ENCODE peak calls at places on chromosomes 12 and 14, in seven cellular contexts. W is HCT116, N is ovary, I is left ventricle myocardium inferior, T is tibial artery, P is WERI-Rb-1, Y is stomach. A is an unnamed sample. For H3K9me3, the result is how much of the 10 kb centered on the place peaks cover.

GRCh38 chr12:113589437-113589836 is 117.8 kb upstream of the LHX5 start:
- DNase-seq in W (no peak), N (no peak), I (no peak), T (no peak), P (no peak), Y (no peak), A (no peak)

GRCh38 chr12:52494518-52494917 is 1.5 kb upstream of the KRT6A start:
- DNase-seq in W (no peak), N (no peak), I (peak), T (peak), P (no peak), Y (no peak), A (no peak)

GRCh38 chr12:38417101-38417500 is 100.5 kb downstream of the ALG10B start:
- DNase-seq in W (no peak), N (no peak), I (no peak), T (no peak), P (no peak), Y (no peak), A (no peak)

GRCh38 chr12:119365451-119365850 is 30.9 kb downstream of the CCDC60 start:
- DNase-seq in W (no peak), N (no peak), I (no peak), T (no peak), P (no peak), Y (no peak), A (no peak)

GRCh38 chr14:77549451-77549850 is 50.8 kb upstream of the ISM2 start:
- DNase-seq in W (no peak), N (no peak), I (no peak), T (no peak), P (no peak), Y (no peak), A (no peak)

GRCh38 chr12:121132601-121133481 is at the start of gene P2RX7:
- DNase-seq in W (peak), N (peak), I (peak), T (peak), P (no peak), Y (peak), A (peak)

GRCh38 chr12:5083955-5084849 is 40.5 kb downstream of the KCNA5 start:
- DNase-seq in W (peak), N (no peak), I (no peak), T (no peak), P (no peak), Y (no peak), A (no peak)

GRCh38 chr14:56868660-56869059 is 58.4 kb upstream of the OTX2 start:
- DNase-seq in W (no peak), N (no peak), I (no peak), T (no peak), P (peak), Y (no peak), A (no peak)

GRCh38 chr14:73491977-73492552 is 1.3 kb downstream of the RIOX1 start:
- DNase-seq in W (no peak), N (no peak), I (no peak), T (no peak), P (no peak), Y (no peak), A (no peak)

GRCh38 chr14:60381909-60382308 is 104.0 kb downstream of the C14orf39 start:
- DNase-seq in W (no peak), N (no peak), I (no peak), T (no peak), P (no peak), Y (no peak), A (no peak)

GRCh38 chr14:59028476-59029202 is 159.8 kb upstream of the DAAM1 start:
- DNase-seq in W (peak), N (peak), I (peak), T (peak), P (peak), Y (peak), A (peak)

GRCh38 chr12:98469108-98469507 is 46.3 kb upstream of the TMPO start:
- DNase-seq in W (no peak), N (no peak), I (no peak), T (no peak), P (no peak), Y (no peak), A (no peak)

GRCh38 chr12:115648463-115648862 is 629.0 kb downstream of the MED13L start:
- DNase-seq in W (no peak), N (no peak), I (no peak), T (no peak), P (no peak), Y (no peak), A (no peak)

GRCh38 chr12:78442454-78442801 is 422.1 kb upstream of the SYT1 start:
- DNase-seq in W (no peak), N (no peak), I (no peak), T (no peak), P (no peak), Y (no peak), A (no peak)

GRCh38 chr12:109695420-109695819 is 18.2 kb upstream of the FAM222A start:
- DNase-seq in W (no peak), N (no peak), I (no peak), T (no peak), P (no peak), Y (no peak), A (no peak)

GRCh38 chr14:65332141-65332871 is 80.2 kb upstream of the FUT8 start:
- DNase-seq in W (no peak), N (no peak), I (no peak), T (no peak), P (no peak), Y (no peak), A (no peak)

GRCh38 chr12:120249266-120249874 is 16.2 kb downstream of the PXN start:
- DNase-seq in W (no peak), N (no peak), I (no peak), T (no peak), P (no peak), Y (no peak), A (no peak)

GRCh38 chr12:70849265-70849960 is 71.1 kb downstream of the PTPRR start:
- DNase-seq in W (peak), N (no peak), I (no peak), T (no peak), P (no peak), Y (no peak), A (no peak)

GRCh38 chr14:98826618-98827017 is 445.4 kb downstream of the BCL11B start:
- DNase-seq in W (no peak), N (no peak), I (no peak), T (no peak), P (no peak), Y (peak), A (no peak)

GRCh38 chr12:110247340-110248095 is 33.5 kb upstream of the ATP2A2 start:
- DNase-seq in W (no peak), N (no peak), I (peak), T (no peak), P (no peak), Y (peak), A (peak)

GRCh38 chr12:109741970-109742372 is 28.3 kb downstream of the FAM222A start:
- DNase-seq in W (no peak), N (peak), I (no peak), T (peak), P (peak), Y (peak), A (no peak)

GRCh38 chr12:40336573-40337199 is 111.9 kb downstream of the LRRK2 start:
- DNase-seq in W (no peak), N (no peak), I (no peak), T (no peak), P (no peak), Y (no peak), A (no peak)

GRCh38 chr14:60153996-60154395 is 11.2 kb downstream of the DHRS7 start:
- DNase-seq in W (no peak), N (no peak), I (no peak), T (no peak), P (no peak), Y (no peak), A (no peak)

GRCh38 chr14:64410084-64410774 is 22.1 kb downstream of the MTHFD1 start:
- DNase-seq in W (no peak), N (no peak), I (no peak), T (no peak), P (no peak), Y (no peak), A (no peak)

GRCh38 chr12:29073631-29074239 is 75.3 kb upstream of the FAR2 start:
- DNase-seq in W (peak), N (no peak), I (no peak), T (no peak), P (peak), Y (no peak), A (no peak)

GRCh38 chr12:82942521-82942920 is 255.8 kb downstream of the TMTC2 start:
- DNase-seq in W (no peak), N (no peak), I (no peak), T (no peak), P (no peak), Y (no peak), A (no peak)

GRCh38 chr12:13436696-13437391 is 240.3 kb downstream of the EMP1 start:
- DNase-seq in W (no peak), N (no peak), I (no peak), T (peak), P (no peak), Y (peak), A (peak)

GRCh38 chr12:11863988-11864387 is 206.8 kb upstream of the BCL2L14 start:
- DNase-seq in W (no peak), N (no peak), I (no peak), T (no peak), P (no peak), Y (no peak), A (peak)

GRCh38 chr14:23118506-23119361 is at the start of gene CEBPE:
- DNase-seq in W (no peak), N (no peak), I (no peak), T (no peak), P (no peak), Y (no peak), A (no peak)

GRCh38 chr14:103416916-103417315 is 31.7 kb downstream of the MARK3 start:
- DNase-seq in W (no peak), N (no peak), I (no peak), T (no peak), P (no peak), Y (no peak), A (no peak)

GRCh38 chr12:91272456-91273063 is 89.9 kb upstream of the DCN start:
- DNase-seq in W (no peak), N (peak), I (peak), T (peak), P (no peak), Y (peak), A (peak)

GRCh38 chr14:79011091-79011919 is 841.1 kb downstream of the NRXN3 start:
- DNase-seq in W (no peak), N (no peak), I (no peak), T (no peak), P (peak), Y (no peak), A (no peak)

DNA sequence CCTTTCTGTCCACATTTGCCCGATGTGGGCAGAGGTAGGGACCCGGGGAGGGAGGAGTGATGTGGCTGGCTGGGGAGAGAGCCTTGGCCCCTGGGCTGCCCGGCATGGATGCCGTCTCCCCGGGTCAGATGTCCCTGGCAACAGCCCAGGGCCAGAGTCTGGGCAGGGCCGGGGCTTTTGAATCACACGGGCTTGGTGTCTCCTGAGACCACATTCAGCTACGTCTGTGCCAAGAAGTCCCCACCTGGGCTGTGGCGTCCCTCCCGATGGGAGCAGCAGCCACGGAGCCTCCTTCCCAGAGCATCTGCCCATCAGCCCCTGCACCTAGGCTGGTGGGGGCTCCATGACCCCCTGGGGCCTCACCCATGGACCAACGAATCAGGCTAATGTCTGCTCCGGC is 109.3 kb downstream of the RFLNA start:
- DNase-seq in W (no peak), N (no peak), I (no peak), T (peak), P (no peak), Y (no peak), A (no peak)
- H3K27ac ChIP-seq in W (no peak), N (peak), I (peak), T (peak), P (no peak), Y (peak), A (no peak)

GRCh38 chr14:87334997-87335675 is 657.8 kb downstream of the GALC start:
- DNase-seq in W (no peak), N (no peak), I (no peak), T (no peak), P (no peak), Y (no peak), A (no peak)

DNA sequence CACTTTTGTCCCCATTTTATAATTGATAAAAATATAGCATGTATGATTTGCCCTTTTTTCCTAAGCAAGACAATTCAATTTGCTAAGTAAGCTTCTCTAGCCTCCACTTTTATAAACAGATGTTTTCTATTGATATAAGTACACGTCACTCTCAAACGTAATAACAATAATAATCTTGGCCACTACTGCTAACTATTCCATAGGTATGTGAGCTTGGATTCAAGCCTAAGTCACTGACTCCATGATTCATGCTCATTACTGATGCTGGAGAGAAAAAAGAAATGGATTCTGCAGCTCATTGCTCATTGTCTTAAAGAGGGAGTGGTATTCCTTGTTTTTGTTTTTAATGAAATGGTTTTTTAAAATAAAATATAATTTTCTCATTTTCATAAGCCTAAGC is 661.0 kb downstream of the GALC start:
- DNase-seq in W (no peak), N (no peak), I (no peak), T (no peak), P (no peak), Y (no peak), A (no peak)
- H3K9me3 ChIP-seq in W (under half), N (under half), I (under half), T (under half), P (under half), Y (under half), A (under half)

DNA sequence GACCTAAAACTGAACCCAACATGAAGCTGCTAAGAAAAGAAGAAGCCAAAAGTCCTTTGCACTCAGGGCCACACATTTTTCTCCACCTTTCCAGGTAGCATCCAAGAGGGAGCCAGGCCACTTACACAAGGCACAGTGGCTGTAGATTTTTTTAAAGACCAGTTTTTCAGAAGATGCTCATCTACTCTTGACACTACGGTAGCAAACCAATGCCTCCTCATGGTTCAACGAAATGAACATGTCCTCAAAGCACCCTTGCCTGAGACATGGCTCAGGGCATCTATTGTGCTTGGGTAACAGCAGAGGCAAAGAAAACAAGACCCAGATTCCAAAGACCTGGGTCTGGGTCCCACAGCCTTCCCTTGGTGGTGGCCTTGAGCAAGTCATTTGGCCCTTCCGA is 22.3 kb downstream of the PRIMA1 start:
- DNase-seq in W (no peak), N (no peak), I (no peak), T (no peak), P (no peak), Y (no peak), A (no peak)
- H3K27ac ChIP-seq in W (no peak), N (no peak), I (no peak), T (no peak), P (no peak), Y (peak), A (no peak)

GRCh38 chr14:43172899-43173548 is 1334.1 kb downstream of the FSCB start:
- DNase-seq in W (no peak), N (no peak), I (no peak), T (no peak), P (no peak), Y (no peak), A (no peak)

GRCh38 chr14:43175896-43176295 is 1331.2 kb downstream of the FSCB start:
- DNase-seq in W (no peak), N (no peak), I (no peak), T (no peak), P (no peak), Y (no peak), A (no peak)
- H3K9me3 ChIP-seq in W (under half), N (under half), I (under half), T (under half), P (under half), Y (under half), A (under half)

DNA sequence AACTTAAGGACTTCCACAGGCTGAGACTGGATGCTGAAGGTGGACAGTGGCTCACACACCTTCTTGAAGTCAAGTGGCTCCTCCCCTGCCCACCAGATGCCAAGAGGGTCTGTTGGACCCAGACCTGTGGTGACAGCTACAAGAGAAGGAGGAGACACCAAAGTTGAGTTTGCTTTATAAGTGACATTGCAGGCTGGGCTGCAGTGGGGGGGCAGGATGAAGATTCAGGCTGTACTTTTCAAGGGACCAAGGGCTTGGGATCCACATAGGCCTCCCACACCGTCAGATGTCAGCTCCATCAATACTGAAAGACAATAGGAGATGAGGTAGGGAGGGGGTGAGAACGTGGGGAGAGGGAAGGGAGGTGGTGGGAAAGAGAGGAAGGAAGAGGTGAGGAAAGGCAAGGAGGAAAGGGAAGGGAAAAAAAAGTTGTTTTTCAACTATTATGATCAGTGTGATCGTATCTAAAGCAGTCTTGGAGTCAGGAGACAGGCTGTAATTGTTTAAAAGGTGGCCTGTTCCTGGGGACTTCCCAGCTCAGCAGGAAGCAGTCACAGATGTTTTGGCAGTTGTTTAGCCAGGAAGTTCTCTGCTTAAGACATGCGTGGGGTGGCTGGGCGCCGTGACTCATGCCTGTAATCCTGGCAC is 84.1 kb upstream of the RESF1 start:
- DNase-seq in W (no peak), N (no peak), I (peak), T (peak), P (no peak), Y (peak), A (peak)
- H3K27ac ChIP-seq in W (no peak), N (peak), I (peak), T (no peak), P (no peak), Y (peak), A (peak)

GRCh38 chr14:40347675-40348074 is 915.4 kb upstream of the FBXO33 start:
- DNase-seq in W (no peak), N (no peak), I (no peak), T (no peak), P (no peak), Y (no peak), A (no peak)

GRCh38 chr14:40340708-40341107 is 908.5 kb upstream of the FBXO33 start:
- DNase-seq in W (no peak), N (no peak), I (no peak), T (no peak), P (no peak), Y (no peak), A (no peak)

DNA sequence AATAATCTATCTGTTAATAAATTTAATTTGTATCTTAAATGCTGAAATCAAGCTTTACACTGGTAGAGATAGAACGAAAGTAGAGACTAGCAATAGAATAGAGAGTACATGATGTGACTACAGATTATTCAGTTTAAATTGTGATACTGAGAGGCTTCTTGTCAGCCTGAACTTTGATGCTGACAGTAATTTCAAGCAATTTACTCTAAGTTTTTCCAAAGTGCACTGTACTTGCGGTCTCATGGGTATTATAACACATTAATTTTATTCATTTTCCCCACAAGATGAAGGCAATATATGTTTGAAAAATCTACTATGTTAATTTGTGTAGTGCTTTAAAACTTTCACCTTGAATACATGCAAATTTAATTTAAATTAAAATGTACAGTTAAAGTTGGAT is 914.0 kb upstream of the FBXO33 start:
- DNase-seq in W (no peak), N (no peak), I (no peak), T (no peak), P (no peak), Y (no peak), A (no peak)
- H3K9me3 ChIP-seq in W (under half), N (under half), I (under half), T (under half), P (under half), Y (under half), A (under half)

GRCh38 chr14:54423991-54424390 is 17.2 kb downstream of the CNIH1 start:
- DNase-seq in W (no peak), N (no peak), I (no peak), T (no peak), P (no peak), Y (no peak), A (no peak)
- H3K27ac ChIP-seq in W (no peak), N (no peak), I (no peak), T (no peak), P (no peak), Y (no peak), A (no peak)

DNA sequence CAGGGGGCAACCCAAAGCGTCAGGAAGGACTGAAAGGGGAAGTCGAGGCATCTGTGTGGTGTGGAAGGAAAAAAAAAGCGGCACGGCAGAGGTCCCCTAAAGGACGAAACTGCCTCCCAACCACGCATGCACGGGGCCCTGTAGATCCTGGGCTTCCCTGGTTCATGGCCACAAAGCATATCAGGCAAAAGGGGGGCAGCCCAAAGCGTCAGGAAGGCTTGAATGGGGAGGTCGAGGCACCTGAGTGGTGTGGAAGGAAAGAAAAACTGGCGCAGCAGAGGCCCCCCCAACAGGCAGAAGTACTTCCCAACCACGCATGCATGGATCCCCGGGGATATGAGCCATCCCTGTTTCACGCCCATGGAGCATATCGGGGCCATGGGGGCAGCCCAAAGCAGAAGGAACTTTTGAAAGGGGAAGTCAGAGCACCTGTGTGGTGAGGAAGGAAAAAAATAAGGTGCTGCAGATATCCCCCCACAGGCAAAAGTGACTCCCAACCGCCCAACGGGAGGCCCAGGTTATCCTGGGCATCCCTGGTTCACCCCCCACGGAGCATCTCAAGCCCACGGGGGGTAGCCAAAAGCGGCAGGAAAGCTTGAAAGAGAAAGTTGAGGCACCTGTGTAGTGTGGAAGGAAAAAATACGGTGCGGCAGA is 581.2 kb downstream of the ALG10 start:
- DNase-seq in W (no peak), N (no peak), I (no peak), T (no peak), P (no peak), Y (no peak), A (no peak)
- H3K9me3 ChIP-seq in W (under half), N (under half), I (half or more), T (half or more), P (under half), Y (half or more), A (under half)

A was measured in right cardiac atrium.